ENCODE peak calls at places on chromosomes 6 and 20, in ten cellular contexts. D is AG04450, U is IMR-90, L is sigmoid colon, K is left ventricle myocardium inferior, P is kidney, B is GM12864, A is mammary epithelial cell, G is cardiac fibroblast, W is AG10803. C is an unnamed sample.

GRCh38 chr20:44653536-44653935 is 2.0 kb upstream of the ADA start:
- DNase-seq in B (no peak), A (no peak), D (no peak), P (no peak), L (no peak), G (no peak), U (no peak), W (no peak), K (no peak), C (no peak)

GRCh38 chr6:32183030-32183429 is 1.0 kb downstream of the AGER start:
- DNase-seq in P (peak), U (no peak), W (no peak), A (no peak), L (no peak), B (no peak), D (no peak), G (no peak), K (no peak), C (no peak)

GRCh38 chr6:144377586-144377985 is 92.5 kb downstream of the UTRN start:
- DNase-seq in B (no peak), K (no peak), A (peak), P (peak), G (peak), D (peak), U (peak), W (peak), L (no peak), C (peak)

GRCh38 chr6:137493218-137494038 is 766 bp downstream of the OLIG3 start:
- DNase-seq in G (no peak), P (peak), K (no peak), L (no peak), W (no peak), B (no peak), U (no peak), A (no peak), D (no peak), C (no peak)

GRCh38 chr6:140774080-140774505 is 1358.6 kb upstream of the GJE1 start:
- DNase-seq in W (peak), P (no peak), K (no peak), B (peak), U (peak), D (peak), A (peak), G (peak), L (no peak), C (peak)

GRCh38 chr6:52553719-52554118 is 23.1 kb downstream of the TRAM2 start:
- DNase-seq in A (no peak), K (no peak), U (no peak), B (no peak), G (no peak), L (no peak), P (no peak), D (no peak), W (no peak), C (no peak)

GRCh38 chr6:44498436-44498835 is 110.9 kb downstream of the CDC5L start:
- DNase-seq in W (no peak), U (no peak), A (no peak), B (no peak), L (no peak), K (no peak), P (no peak), D (no peak), G (no peak), C (no peak)

GRCh38 chr6:43052842-43053544 is 658 bp downstream of the CUL7 start:
- DNase-seq in P (peak), B (no peak), K (no peak), L (no peak), D (no peak), G (peak), U (peak), W (no peak), A (peak), C (peak)

GRCh38 chr6:113949499-113949898 is 21.4 kb downstream of the HDAC2 start:
- DNase-seq in L (no peak), A (no peak), D (no peak), U (no peak), K (no peak), W (no peak), G (no peak), P (no peak), B (no peak), C (no peak)

GRCh38 chr6:35474978-35475570 is 6.9 kb downstream of the RPL10A start:
- DNase-seq in G (no peak), P (peak), U (no peak), A (no peak), L (no peak), K (no peak), B (no peak), W (no peak), D (no peak), C (no peak)

GRCh38 chr6:118584906-118585305 is 36.8 kb downstream of the PLN start:
- DNase-seq in A (no peak), W (no peak), B (no peak), P (no peak), D (no peak), K (no peak), G (no peak), U (no peak), L (no peak), C (no peak)

GRCh38 chr6:133447924-133448323 is 206.8 kb downstream of the EYA4 start:
- DNase-seq in D (peak), A (peak), U (peak), K (no peak), W (peak), B (no peak), G (peak), P (no peak), L (no peak), C (peak)

GRCh38 chr6:22756365-22756764 is 187.0 kb downstream of the HDGFL1 start:
- DNase-seq in K (no peak), U (peak), G (peak), L (no peak), A (peak), W (peak), D (no peak), B (no peak), P (no peak), C (no peak)

GRCh38 chr20:32685541-32686529 is 12.1 kb upstream of the C20orf203 start:
- DNase-seq in K (peak), L (no peak), U (peak), A (no peak), W (peak), P (no peak), G (peak), B (no peak), D (peak), C (peak)

GRCh38 chr20:16664031-16664430 is 65.8 kb upstream of the SNRPB2 start:
- DNase-seq in P (no peak), B (no peak), U (no peak), K (no peak), G (no peak), D (no peak), A (no peak), L (no peak), W (no peak), C (no peak)

GRCh38 chr6:14286144-14286543 is 168.6 kb downstream of the CD83 start:
- DNase-seq in A (peak), W (peak), L (no peak), D (peak), K (no peak), U (peak), B (no peak), G (peak), P (no peak), C (peak)

GRCh38 chr6:30494275-30494990 is 5.1 kb downstream of the HLA-E start:
- DNase-seq in A (no peak), W (no peak), P (no peak), L (no peak), G (no peak), D (no peak), K (no peak), B (no peak), U (no peak), C (no peak)

GRCh38 chr6:28648035-28648877 is 122.6 kb downstream of the GPX5 start:
- DNase-seq in U (peak), W (peak), L (no peak), K (no peak), D (peak), A (peak), B (peak), G (peak), P (no peak), C (peak)

GRCh38 chr20:44247131-44247571 is at the start of gene GDAP1L1:
- DNase-seq in W (no peak), L (no peak), P (no peak), U (no peak), G (no peak), D (no peak), A (no peak), K (no peak), B (no peak), C (no peak)

GRCh38 chr20:3172933-3173581 is at the start of gene LZTS3:
- DNase-seq in L (peak), G (peak), K (peak), W (peak), B (no peak), P (peak), D (no peak), U (peak), A (peak), C (peak)

GRCh38 chr6:109236140-109237081 is 141.1 kb downstream of the CEP57L1 start:
- DNase-seq in K (no peak), U (no peak), P (no peak), W (no peak), G (no peak), L (no peak), B (peak), A (no peak), D (no peak), C (no peak)

GRCh38 chr20:37463726-37464125 is 57.3 kb upstream of the NNAT start:
- DNase-seq in B (no peak), P (no peak), U (no peak), G (no peak), A (no peak), D (no peak), W (no peak), L (peak), K (no peak), C (no peak)

GRCh38 chr6:93219447-93219846 is 199.9 kb downstream of the EPHA7 start:
- DNase-seq in W (no peak), K (no peak), L (no peak), P (no peak), U (no peak), G (no peak), B (no peak), A (no peak), D (no peak), C (no peak)

GRCh38 chr6:149933036-149933435 is 8.8 kb upstream of the ULBP2 start:
- DNase-seq in D (no peak), K (no peak), U (no peak), W (no peak), P (peak), A (no peak), G (no peak), L (no peak), B (no peak), C (no peak)

GRCh38 chr6:118895241-118895561 is 1.2 kb downstream of the ASF1A start:
- DNase-seq in A (no peak), D (no peak), G (no peak), K (no peak), B (no peak), W (no peak), P (no peak), U (no peak), L (no peak), C (no peak)

GRCh38 chr20:23419995-23420901 is 1.0 kb downstream of the NAPB start:
- DNase-seq in W (peak), U (peak), B (no peak), L (peak), A (peak), G (peak), P (peak), K (peak), D (peak), C (peak)

GRCh38 chr20:23419657-23419994 is 1.7 kb downstream of the NAPB start:
- DNase-seq in A (no peak), L (no peak), B (no peak), D (no peak), K (no peak), G (no peak), P (no peak), W (no peak), U (no peak), C (no peak)

GRCh38 chr20:23425129-23425528 is 3.8 kb upstream of the NAPB start:
- DNase-seq in D (no peak), A (no peak), G (no peak), U (no peak), W (no peak), P (no peak), L (no peak), B (no peak), K (no peak), C (no peak)

GRCh38 chr20:23417861-23418260 is 3.4 kb downstream of the NAPB start:
- DNase-seq in L (no peak), U (no peak), W (no peak), K (no peak), P (no peak), D (no peak), G (no peak), A (no peak), B (no peak), C (no peak)

GRCh38 chr20:23420943-23421925 is at the start of gene NAPB:
- DNase-seq in L (peak), D (peak), P (peak), B (peak), K (peak), A (peak), G (peak), W (peak), U (peak), C (peak)
- TF ChIP-seq CTCF in L (peak), D (peak), P (peak), B (peak), K (peak), A (peak), G (peak), W (peak), U (peak), C (peak)

GRCh38 chr6:34239893-34240292 is 3.2 kb downstream of the HMGA1 start:
- DNase-seq in B (no peak), G (no peak), U (no peak), K (no peak), P (peak), A (no peak), D (no peak), L (peak), W (no peak), C (no peak)
- H3K4me3 ChIP-seq in B (peak), G (no peak), U (no peak), K (no peak), P (no peak), A (no peak), D (peak), L (no peak), W (no peak), C (peak)

GRCh38 chr20:8021541-8022269 is 2.1 kb upstream of the TMX4 start:
- DNase-seq in B (no peak), W (no peak), P (no peak), G (peak), L (no peak), K (peak), A (no peak), D (no peak), U (no peak), C (no peak)

GRCh38 chr20:8018928-8019177 is 708 bp downstream of the TMX4 start:
- DNase-seq in D (no peak), P (no peak), U (peak), L (no peak), K (no peak), G (peak), W (peak), A (no peak), B (no peak), C (no peak)

GRCh38 chr20:8019998-8020247 is 362 bp upstream of the TMX4 start:
- DNase-seq in A (no peak), U (no peak), D (no peak), P (no peak), K (no peak), G (no peak), L (no peak), B (no peak), W (no peak), C (no peak)

GRCh38 chr20:8020314-8021079 is 936 bp upstream of the TMX4 start:
- DNase-seq in K (no peak), B (peak), P (no peak), L (no peak), G (no peak), A (peak), W (peak), U (no peak), D (no peak), C (no peak)

DNA sequence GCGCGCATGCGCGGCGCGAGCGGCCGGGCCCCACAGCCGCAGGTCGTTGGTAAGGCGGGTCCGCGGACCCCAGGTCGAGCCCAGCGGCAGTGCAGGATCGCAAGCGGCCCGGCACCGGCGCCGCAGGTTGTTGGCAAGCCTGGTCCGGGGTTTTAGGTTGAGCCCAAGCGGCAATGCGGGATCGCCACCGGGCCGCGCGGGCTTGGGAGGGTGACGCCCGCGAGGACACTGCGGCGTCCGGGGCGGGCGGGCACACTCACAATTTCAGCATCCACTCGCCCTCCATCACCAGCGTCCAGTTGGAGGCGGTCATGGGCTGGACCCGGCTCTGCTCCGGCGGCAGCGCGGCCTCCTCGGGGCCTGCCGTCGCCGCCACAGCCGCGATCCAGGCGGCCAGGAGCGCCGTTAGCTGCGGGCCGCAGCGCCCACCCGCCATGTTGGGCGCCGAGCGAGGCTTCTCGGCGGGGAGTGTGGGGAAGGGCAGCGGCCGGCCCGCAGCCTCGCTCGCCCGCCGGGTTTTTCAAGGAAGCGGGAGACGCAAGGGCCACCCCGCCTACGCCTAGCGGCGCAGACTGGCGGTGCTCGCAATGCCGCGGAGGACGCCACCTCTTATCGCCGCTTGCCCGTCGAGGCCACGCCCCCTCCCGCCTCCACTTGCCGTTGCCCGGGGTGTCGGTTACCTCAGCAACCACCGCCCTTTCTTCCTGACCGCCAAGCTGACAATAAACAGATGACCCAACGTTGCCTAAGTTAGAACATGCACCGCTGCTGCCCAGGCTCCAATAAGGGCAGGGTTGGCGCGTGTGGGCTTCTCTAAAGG is at the start of gene TMX4:
- DNase-seq in B (peak), G (peak), L (peak), P (peak), A (peak), U (peak), W (peak), D (peak), K (peak), C (peak)
- TF ChIP-seq CTCF in B (peak), G (peak), L (peak), P (peak), A (peak), U (peak), W (peak), D (peak), K (peak), C (peak)

GRCh38 chr20:34703573-34704176 is 469 bp upstream of the TP53INP2 start:
- DNase-seq in P (no peak), A (peak), K (no peak), U (peak), G (peak), W (peak), B (no peak), L (peak), D (no peak), C (peak)
- H3K4me3 ChIP-seq in P (peak), A (peak), K (peak), U (peak), G (peak), W (peak), B (peak), L (peak), D (peak), C (peak)

GRCh38 chr6:147366290-147366689 is 142.2 kb upstream of the SAMD5 start:
- DNase-seq in B (no peak), W (no peak), A (no peak), K (no peak), L (no peak), G (no peak), U (no peak), D (no peak), P (no peak), C (no peak)
- TF ChIP-seq CTCF in B (no peak), W (no peak), A (no peak), K (no peak), L (no peak), G (no peak), U (no peak), D (no peak), P (no peak), C (peak)

GRCh38 chr6:100464162-100464851 is 414 bp downstream of the SIM1 start:
- DNase-seq in G (no peak), U (no peak), W (no peak), B (no peak), D (no peak), L (no peak), A (no peak), K (no peak), P (peak), C (no peak)

GRCh38 chr6:100467144-100468012 is 2.7 kb upstream of the SIM1 start:
- DNase-seq in U (no peak), P (peak), D (no peak), L (no peak), B (no peak), K (no peak), W (no peak), A (no peak), G (no peak), C (no peak)

GRCh38 chr6:100466410-100467143 is 1.9 kb upstream of the SIM1 start:
- DNase-seq in A (no peak), P (peak), D (no peak), L (no peak), K (no peak), B (no peak), U (no peak), G (no peak), W (no peak), C (no peak)

GRCh38 chr6:100464910-100465700 is at the start of gene SIM1:
- DNase-seq in W (peak), U (peak), L (no peak), A (peak), D (no peak), B (no peak), K (peak), P (peak), G (peak), C (peak)

GRCh38 chr6:100465701-100466409 is 1.1 kb upstream of the SIM1 start:
- DNase-seq in K (no peak), A (no peak), L (no peak), D (no peak), P (no peak), W (no peak), U (no peak), B (no peak), G (peak), C (no peak)
- H3K4me3 ChIP-seq in K (no peak), A (no peak), L (no peak), D (no peak), P (peak), W (peak), U (no peak), B (no peak), G (no peak), C (no peak)

DNA sequence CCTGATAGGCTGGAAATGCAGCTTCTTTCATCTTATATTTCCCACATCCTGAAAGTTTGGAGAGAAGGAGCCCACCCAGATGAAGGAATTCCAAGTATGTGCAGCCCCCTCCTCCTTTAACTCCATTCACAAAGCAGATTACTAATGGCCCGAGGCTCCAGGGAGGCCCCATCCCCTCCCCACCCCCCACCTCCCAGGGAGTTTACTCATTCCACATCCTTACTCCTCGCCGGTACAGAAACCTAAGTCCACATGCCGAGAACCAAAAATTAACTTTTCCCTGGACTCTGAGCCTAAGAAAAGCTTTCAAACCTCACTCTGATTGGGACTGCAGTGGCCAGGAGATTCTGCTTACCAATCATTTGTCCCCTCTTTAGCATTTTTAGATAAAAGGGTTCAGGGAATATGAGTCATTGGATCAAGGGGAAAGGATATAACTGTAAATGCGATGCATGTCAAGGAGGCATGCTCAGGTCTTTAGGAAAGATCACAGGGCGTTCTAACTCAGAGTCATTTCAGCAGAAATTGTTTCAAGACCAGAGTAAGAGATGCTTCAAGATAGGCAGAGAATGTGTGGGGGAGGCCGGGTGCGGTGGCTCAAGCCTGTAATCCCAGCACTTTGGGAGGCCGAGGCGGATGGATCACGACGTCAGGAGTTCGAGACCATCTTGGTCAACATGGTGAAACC is 31.9 kb upstream of the PIM1 start:
- DNase-seq in G (peak), U (peak), A (no peak), K (no peak), W (no peak), L (no peak), D (peak), P (no peak), B (no peak), C (peak)
- TF ChIP-seq CTCF in G (no peak), U (no peak), A (no peak), K (no peak), W (no peak), L (no peak), D (no peak), P (no peak), B (no peak), C (no peak)